ENCODE peak calls at places on chromosomes 3 and 15, in four cellular contexts. R is WTC11, Q is HepG2, I is K562. J is an unnamed sample.

GRCh38 chr3:182690163-182690562 is 103.1 kb upstream of the ATP11B start:
- DNase-seq in Q (no peak), I (no peak), R (no peak), J (no peak)

GRCh38 chr3:27025718-27026117 is 343.5 kb downstream of the NEK10 start:
- DNase-seq in Q (no peak), I (no peak), R (peak; percentile 14), J (no peak)

GRCh38 chr3:89360155-89360554 is 252.7 kb downstream of the EPHA3 start:
- DNase-seq in R (no peak), I (no peak), Q (no peak), J (no peak)

GRCh38 chr3:60809857-60810256 is 441.4 kb downstream of the FHIT start:
- DNase-seq in Q (peak; percentile 16), I (no peak), R (no peak), J (no peak)

GRCh38 chr3:17138246-17139039 is 253.7 kb downstream of the PLCL2 start:
- DNase-seq in I (no peak), R (no peak), Q (no peak), J (no peak)

GRCh38 chr3:193869221-193870201 is 266.4 kb upstream of the HES1 start:
- DNase-seq in R (peak; percentile 58), I (peak; percentile 40), Q (no peak), J (peak; percentile 58)

GRCh38 chr3:18008706-18009363 is 266.4 kb upstream of the TBC1D5 start:
- DNase-seq in I (no peak), R (no peak), Q (no peak), J (no peak)

GRCh38 chr3:55269096-55269495 is 218.0 kb downstream of the WNT5A start:
- DNase-seq in R (no peak), I (no peak), Q (no peak), J (no peak)

GRCh38 chr3:31361391-31362273 is 171.1 kb upstream of the STT3B start:
- DNase-seq in R (no peak), Q (no peak), I (no peak), J (no peak)

GRCh38 chr3:123442125-123442524 is 6.8 kb downstream of the ADCY5 start:
- DNase-seq in I (no peak), Q (no peak), R (no peak), J (no peak)

GRCh38 chr3:172848910-172849309 is 98.4 kb downstream of the ECT2 start:
- DNase-seq in Q (no peak), I (no peak), R (no peak), J (no peak)

GRCh38 chr15:83290236-83290635 is 5.8 kb upstream of the BNC1 start:
- DNase-seq in R (no peak), I (peak; percentile 27), Q (no peak), J (no peak)

GRCh38 chr3:541328-541727 is 344.8 kb downstream of the CHL1 start:
- DNase-seq in Q (no peak), I (no peak), R (no peak), J (no peak)

GRCh38 chr15:101453123-101454120 is 36.1 kb downstream of the PCSK6 start:
- DNase-seq in I (no peak), Q (peak; percentile 62), R (no peak), J (no peak)

GRCh38 chr3:58161435-58162398 is 49.1 kb downstream of the DNASE1L3 start:
- DNase-seq in Q (no peak), R (no peak), I (peak; percentile 84), J (peak; percentile 75)

GRCh38 chr3:119494597-119494996 is 3.8 kb upstream of the TIMMDC1 start:
- DNase-seq in I (no peak), Q (no peak), R (no peak), J (peak; percentile 20)

GRCh38 chr3:150740733-150741496 is 22.1 kb downstream of the SIAH2 start:
- DNase-seq in Q (peak; percentile 90), I (no peak), R (no peak), J (no peak)

GRCh38 chr3:42235532-42235931 is 30.5 kb downstream of the CCK start:
- DNase-seq in Q (no peak), I (no peak), R (no peak), J (no peak)

GRCh38 chr15:52234596-52235541 is 43.7 kb upstream of the GNB5 start:
- DNase-seq in R (no peak), Q (no peak), I (no peak), J (no peak)

GRCh38 chr15:73894133-73894814 is 20.9 kb downstream of the TBC1D21 start:
- DNase-seq in R (no peak), Q (no peak), I (no peak), J (no peak)

GRCh38 chr15:49379996-49380395 is 43.0 kb upstream of the FGF7 start:
- DNase-seq in I (no peak), R (no peak), Q (no peak), J (no peak)

GRCh38 chr3:160162440-160162839 is 62.8 kb upstream of the C3orf80 start:
- DNase-seq in Q (no peak), I (no peak), R (peak; percentile 74), J (no peak)

GRCh38 chr3:31358473-31359075 is 174.2 kb upstream of the STT3B start:
- DNase-seq in R (no peak), I (no peak), Q (no peak), J (no peak)

GRCh38 chr3:35946121-35946856 is 307.0 kb downstream of the ARPP21 start:
- DNase-seq in R (no peak), Q (peak; percentile 18), I (no peak), J (no peak)

GRCh38 chr3:123110238-123110952 is 43.6 kb downstream of the PDIA5 start:
- DNase-seq in Q (no peak), I (no peak), R (no peak), J (no peak)

GRCh38 chr3:175070946-175071345 is 211.8 kb downstream of the NAALADL2 start:
- DNase-seq in Q (no peak), R (no peak), I (no peak), J (no peak)

GRCh38 chr3:52053307-52054304 is 2.8 kb downstream of the DUSP7 start:
- DNase-seq in Q (no peak), R (no peak), I (peak; percentile 33), J (no peak)

GRCh38 chr3:36843065-36844051 is 79.0 kb upstream of the DCLK3 start:
- DNase-seq in I (peak; percentile 63), R (peak; percentile 81), Q (peak; percentile 24), J (peak; percentile 13)

GRCh38 chr3:151949706-151950105 is 76.3 kb downstream of the SUCNR1 start:
- DNase-seq in Q (no peak), I (no peak), R (no peak), J (no peak)

GRCh38 chr15:90143176-90143655 is 40.9 kb upstream of the IDH2 start:
- DNase-seq in Q (no peak), R (peak; percentile 92), I (peak; percentile 96), J (peak; percentile 91)

GRCh38 chr3:8873740-8874139 is 89.5 kb downstream of the RAD18 start:
- DNase-seq in Q (no peak), I (no peak), R (no peak), J (no peak)

GRCh38 chr3:154192225-154192624 is 71.0 kb downstream of the ARHGEF26 start:
- DNase-seq in R (no peak), Q (no peak), I (no peak), J (no peak)

GRCh38 chr3:133805384-133805701 is 272 bp upstream of the SRPRB start:
- DNase-seq in Q (no peak), I (no peak), R (no peak), J (no peak)

GRCh38 chr15:85658816-85659215 is 135.9 kb downstream of the KLHL25 start:
- DNase-seq in Q (no peak), I (no peak), R (no peak), J (no peak)

GRCh38 chr15:32790352-32790999 is 72.7 kb downstream of the GREM1 start:
- DNase-seq in Q (peak; percentile 24), R (no peak), I (no peak), J (no peak)

DNA sequence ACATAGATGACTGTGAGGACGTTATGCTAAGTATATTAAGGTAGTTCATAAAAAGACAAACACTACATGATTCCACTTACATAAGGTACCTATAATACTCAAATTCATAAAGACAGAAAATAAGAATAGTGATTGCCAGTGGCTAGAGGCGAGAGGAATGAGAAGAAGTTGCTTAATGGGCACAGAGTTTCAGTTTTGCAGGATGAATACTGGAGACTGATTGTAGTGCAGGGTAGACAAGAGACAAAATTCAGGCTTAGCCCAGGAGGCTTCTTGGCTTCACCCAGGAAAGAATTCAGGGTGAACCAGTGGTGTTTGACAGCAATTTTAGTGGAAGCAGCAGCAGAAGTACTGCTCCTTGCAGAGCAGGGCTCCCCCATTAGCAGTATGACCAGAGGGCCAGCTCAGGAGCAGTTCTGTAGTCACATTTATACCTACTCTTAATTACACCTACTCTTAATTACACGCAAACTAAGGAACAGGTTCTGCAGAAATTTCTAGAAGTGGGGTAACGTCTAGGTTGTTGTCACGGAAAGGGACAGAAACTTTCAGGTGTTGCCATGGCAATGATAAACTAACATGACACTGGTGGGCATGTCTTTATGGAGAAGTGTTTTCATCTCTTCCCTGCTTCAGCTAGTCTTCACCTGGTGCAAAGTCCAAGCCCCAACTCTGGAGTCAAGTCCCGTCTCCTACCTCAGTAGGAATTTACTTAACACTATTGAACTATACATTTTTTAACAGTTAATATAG is 55.2 kb downstream of the TBL1XR1 start:
- DNase-seq in I (no peak), R (no peak), Q (peak; percentile 29), J (no peak)
- TF ChIP-seq NR3C1 in I (no peak), R (no peak), Q (no peak), J (no peak)

DNA sequence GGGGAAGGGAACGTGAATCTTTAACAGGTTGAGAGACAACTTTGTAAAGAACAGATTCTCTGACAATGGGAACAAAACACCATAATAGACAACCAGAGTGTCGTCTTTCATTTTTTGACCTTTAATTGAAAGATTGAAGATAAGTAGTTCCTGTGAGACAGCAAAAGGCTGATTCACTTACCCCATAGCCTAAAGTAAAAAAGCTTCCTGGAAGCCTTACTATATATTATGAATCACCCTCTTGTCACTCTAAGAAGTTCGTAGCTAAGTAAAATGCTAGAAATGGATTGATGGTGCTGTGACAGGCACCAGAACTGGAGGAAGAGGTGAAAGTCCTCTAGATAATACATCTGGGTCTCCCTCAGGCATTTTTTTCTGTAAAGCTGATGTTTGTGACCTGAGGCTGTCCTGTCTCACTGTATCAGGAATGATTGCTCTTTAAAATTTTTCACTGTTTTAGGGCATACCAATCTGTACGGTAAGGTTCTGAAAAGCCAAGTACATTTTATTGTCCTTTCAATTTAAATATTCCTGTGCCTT is 824.6 kb upstream of the SEMA6D start:
- DNase-seq in R (no peak), Q (no peak), I (no peak), J (no peak)
- TF ChIP-seq NR3C1 in R (no peak), Q (no peak), I (no peak), J (no peak)

DNA sequence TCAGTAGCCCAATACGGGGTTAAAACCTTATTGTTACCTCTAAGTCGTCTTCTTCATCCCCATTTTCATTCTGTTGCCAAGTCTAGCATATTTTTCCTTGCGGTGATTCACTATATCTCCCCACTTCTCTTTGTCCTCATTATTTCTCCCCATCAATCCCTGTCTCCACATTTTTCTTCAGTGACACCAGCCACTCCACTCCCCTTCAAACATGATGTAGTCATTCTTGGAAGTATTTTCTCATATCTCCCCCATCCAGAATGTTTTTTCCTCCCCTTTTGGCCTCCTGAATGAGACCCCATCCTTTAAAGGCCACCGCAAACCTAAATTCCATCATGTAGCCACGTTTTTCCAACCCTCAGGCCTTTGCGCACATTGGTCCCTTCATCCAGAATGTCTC is 105.9 kb downstream of the TOP2B start:
- DNase-seq in R (no peak), I (no peak), Q (no peak), J (no peak)
- TF ChIP-seq NR3C1 in R (no peak), I (no peak), Q (no peak), J (no peak)

DNA sequence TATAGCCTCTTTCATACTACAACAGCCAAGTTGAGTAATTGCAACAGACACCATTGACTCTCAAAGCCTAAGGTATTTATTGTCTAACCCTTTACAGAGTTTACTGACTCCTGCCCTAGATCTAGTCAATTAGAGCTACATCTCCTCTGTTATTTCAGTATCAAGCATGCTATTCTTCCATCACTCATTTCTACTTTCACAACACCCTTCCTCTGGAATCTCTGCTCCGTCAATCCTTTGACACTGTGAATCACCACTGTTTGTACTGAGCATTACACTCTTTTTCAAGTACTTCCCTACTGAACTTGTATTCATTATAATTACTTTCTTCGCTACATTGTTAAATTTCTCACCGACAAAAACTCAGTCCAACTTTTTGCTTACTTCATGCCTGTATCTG is 121.8 kb downstream of the ZNF609 start:
- DNase-seq in Q (no peak), R (no peak), I (no peak), J (no peak)
- TF ChIP-seq NR3C1 in Q (no peak), R (no peak), I (no peak), J (no peak)

J was measured in A549.